ENCODE peak calls at places on chromosomes 1 and 21, in eight cellular contexts. L is HCT116, Q is psoas muscle, D is spleen, E is pancreas, V is fibroblast of villous mesenchyme, F is lung, T is NB4. J is an unnamed sample.

GRCh38 chr1:217569021-217569420 is 61.9 kb downstream of the GPATCH2 start:
- DNase-seq in L (no peak), Q (no peak), D (no peak), E (no peak), V (peak; percentile 59), F (no peak), T (no peak), J (no peak)

GRCh38 chr1:26787706-26788514 is at the start of gene PIGV:
- DNase-seq in L (peak; percentile 55), Q (peak; percentile 94), D (peak; percentile 97), E (peak; percentile 83), V (peak; percentile 79), F (peak; percentile 84), T (peak; percentile 91), J (peak; percentile 81)

GRCh38 chr1:58398714-58399113 is 147.8 kb downstream of the OMA1 start:
- DNase-seq in L (no peak), Q (no peak), D (no peak), E (no peak), V (no peak), F (no peak), T (peak; percentile 2), J (no peak)

GRCh38 chr1:44323952-44324351 is 31.1 kb downstream of the ERI3 start:
- DNase-seq in L (no peak), Q (no peak), D (no peak), E (no peak), V (no peak), F (no peak), T (no peak), J (no peak)

GRCh38 chr1:93080424-93080823 is 1.3 kb downstream of the MTF2 start:
- DNase-seq in L (peak; percentile 60), Q (no peak), D (no peak), E (no peak), V (peak; percentile 72), F (no peak), T (peak; percentile 75), J (peak; percentile 87)

GRCh38 chr1:92410706-92411105 is 76.0 kb downstream of the GFI1 start:
- DNase-seq in L (no peak), Q (no peak), D (no peak), E (no peak), V (no peak), F (no peak), T (peak; percentile 61), J (no peak)

GRCh38 chr1:234776256-234776874 is 166.4 kb upstream of the IRF2BP2 start:
- DNase-seq in L (no peak), Q (no peak), D (peak; percentile 82), E (no peak), V (no peak), F (no peak), T (peak; percentile 31), J (no peak)

GRCh38 chr1:1211541-1212511 is 2.1 kb downstream of the TNFRSF4 start:
- DNase-seq in L (no peak), Q (peak; percentile 44), D (peak; percentile 73), E (no peak), V (no peak), F (no peak), T (peak; percentile 20), J (no peak)

GRCh38 chr1:1173793-1174415 is at the start of gene TTLL10:
- DNase-seq in L (no peak), Q (peak; percentile 53), D (peak; percentile 82), E (no peak), V (no peak), F (no peak), T (no peak), J (no peak)

GRCh38 chr1:27161594-27161993 is 6.7 kb upstream of the SLC9A1 start:
- DNase-seq in L (no peak), Q (no peak), D (no peak), E (no peak), V (no peak), F (no peak), T (no peak), J (no peak)

GRCh38 chr21:44771896-44772525 is 29.6 kb downstream of the UBE2G2 start:
- DNase-seq in L (no peak), Q (no peak), D (no peak), E (no peak), V (no peak), F (no peak), T (no peak), J (no peak)

GRCh38 chr21:35529141-35529863 is 480.2 kb upstream of the RUNX1 start:
- DNase-seq in L (no peak), Q (no peak), D (no peak), E (no peak), V (peak; percentile 59), F (no peak), T (peak; percentile 45), J (peak; percentile 48)

GRCh38 chr1:119827010-119827409 is 15.8 kb upstream of the REG4 start:
- DNase-seq in L (no peak), Q (no peak), D (no peak), E (no peak), V (no peak), F (peak; percentile 11), T (peak; percentile 23), J (no peak)

DNA sequence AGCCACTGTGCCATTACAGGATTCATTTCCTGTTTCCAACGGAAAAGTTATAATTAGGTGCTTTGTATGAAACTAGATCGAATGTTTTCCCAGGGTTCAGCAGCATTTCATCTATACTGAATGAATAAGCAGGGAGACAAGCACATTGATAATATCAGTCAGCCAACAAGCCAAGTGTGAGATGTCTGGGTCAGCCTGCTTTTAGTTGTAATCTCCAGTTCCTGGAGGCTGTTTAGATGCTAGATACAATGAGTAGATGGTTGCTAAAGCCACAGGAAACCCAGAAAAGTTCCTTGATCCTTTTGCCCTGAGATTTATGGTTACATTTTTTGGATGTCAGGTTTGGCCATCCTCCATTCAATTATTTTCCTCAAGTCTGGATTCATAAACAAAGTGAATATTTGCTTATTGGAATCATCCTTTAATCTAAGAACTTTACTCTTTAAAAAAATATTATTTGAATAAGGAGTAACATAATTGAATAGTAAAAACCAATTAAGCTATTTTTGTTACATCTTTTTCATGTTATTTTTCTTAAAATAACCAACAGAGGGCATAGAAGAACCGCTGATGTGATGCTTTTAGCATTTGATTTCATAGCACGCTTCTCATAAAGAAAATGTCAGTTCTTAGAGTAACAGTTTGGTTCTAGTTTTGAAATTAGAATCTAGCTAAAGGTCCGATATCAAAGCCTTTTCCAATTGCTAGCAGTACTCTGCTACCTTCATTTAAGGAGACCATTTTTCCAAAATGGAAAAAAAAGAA is 76.6 kb downstream of the HSPA13 start:
- DNase-seq in L (no peak), Q (no peak), D (no peak), E (no peak), V (peak; percentile 6), F (no peak), T (peak; percentile 28), J (peak; percentile 37)
- TF ChIP-seq CTCF in L (no peak), Q (peak; percentile 16), D (no peak), E (no peak), V (no peak), F (no peak), T (no peak), J (peak; percentile 23)

GRCh38 chr1:161226320-161226711 is 456 bp downstream of the TOMM40L start:
- DNase-seq in L (no peak), Q (peak; percentile 54), D (peak; percentile 79), E (no peak), V (no peak), F (no peak), T (peak; percentile 27), J (no peak)

GRCh38 chr1:161225534-161226319 is at the start of gene TOMM40L:
- DNase-seq in L (peak; percentile 99), Q (peak; percentile 95), D (peak; percentile 94), E (peak; percentile 89), V (peak; percentile 100), F (peak; percentile 89), T (peak; percentile 99), J (peak; percentile 100)

GRCh38 chr1:161226759-161227158 is 899 bp downstream of the TOMM40L start:
- DNase-seq in L (no peak), Q (no peak), D (no peak), E (no peak), V (no peak), F (no peak), T (no peak), J (no peak)

GRCh38 chr1:161228032-161228431 is 2.2 kb downstream of the TOMM40L start:
- DNase-seq in L (no peak), Q (no peak), D (no peak), E (no peak), V (no peak), F (no peak), T (no peak), J (no peak)

GRCh38 chr1:161227196-161227871 is 1.5 kb downstream of the TOMM40L start:
- DNase-seq in L (peak; percentile 50), Q (peak; percentile 92), D (peak; percentile 94), E (peak; percentile 83), V (peak; percentile 77), F (peak; percentile 86), T (peak; percentile 87), J (peak; percentile 83)
- H3K4me3 ChIP-seq in L (peak overlapping the region; percentile 72), Q (peak overlapping the region; percentile 85), D (peak overlapping the region; percentile 93), E (peak overlapping the region; percentile 26), V (no peak overlapping the region), F (no peak overlapping the region), T (peak overlapping the region; percentile 93), J (peak overlapping the region; percentile 98)

DNA sequence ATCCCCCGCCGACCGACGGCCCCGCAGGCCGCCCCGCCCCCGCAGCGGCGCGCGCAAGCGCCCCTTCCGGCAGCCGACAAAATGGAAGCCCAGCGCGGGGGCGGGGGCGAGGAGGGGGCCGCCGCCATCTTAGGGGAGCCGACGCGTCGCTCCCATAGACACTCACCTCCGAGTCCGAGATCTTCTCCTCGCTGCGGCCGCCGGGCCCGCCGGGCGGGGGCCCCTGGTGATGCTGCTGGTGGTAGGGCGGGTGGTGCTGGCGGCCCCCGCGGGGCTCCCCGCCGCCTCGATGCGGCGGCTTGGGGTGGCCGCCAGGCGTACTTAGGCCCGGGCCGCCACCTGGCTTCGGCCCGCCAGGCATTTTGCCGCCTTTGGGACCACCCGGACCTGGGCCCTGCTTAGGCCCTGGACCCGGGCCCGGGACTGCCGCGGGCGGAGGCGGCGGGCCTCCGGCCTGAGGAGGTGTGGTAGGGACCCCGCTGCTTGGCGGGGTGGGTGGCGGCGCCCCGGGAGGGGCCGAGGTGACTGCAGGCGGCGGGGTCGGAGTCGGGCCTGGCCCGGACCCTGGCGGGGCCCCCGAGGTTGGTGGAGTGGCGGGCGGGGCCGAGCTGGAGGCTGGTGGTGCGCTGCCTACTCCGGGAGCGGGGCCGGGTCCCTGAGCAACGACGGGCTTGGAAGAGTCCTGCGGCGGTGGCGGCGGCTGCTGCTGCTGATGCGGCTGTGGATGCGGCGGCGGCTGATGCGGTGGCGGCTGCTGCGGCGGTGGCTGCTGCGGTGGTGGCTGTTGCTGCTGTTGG is 691 bp downstream of the SFPQ start:
- DNase-seq in L (no peak), Q (peak; percentile 94), D (peak; percentile 97), E (peak; percentile 83), V (peak; percentile 82), F (peak; percentile 88), T (peak; percentile 89), J (peak; percentile 77)
- TF ChIP-seq CTCF in L (no peak), Q (peak; percentile 17), D (peak; percentile 22), E (no peak), V (peak; percentile 3), F (no peak), T (no peak), J (no peak)

DNA sequence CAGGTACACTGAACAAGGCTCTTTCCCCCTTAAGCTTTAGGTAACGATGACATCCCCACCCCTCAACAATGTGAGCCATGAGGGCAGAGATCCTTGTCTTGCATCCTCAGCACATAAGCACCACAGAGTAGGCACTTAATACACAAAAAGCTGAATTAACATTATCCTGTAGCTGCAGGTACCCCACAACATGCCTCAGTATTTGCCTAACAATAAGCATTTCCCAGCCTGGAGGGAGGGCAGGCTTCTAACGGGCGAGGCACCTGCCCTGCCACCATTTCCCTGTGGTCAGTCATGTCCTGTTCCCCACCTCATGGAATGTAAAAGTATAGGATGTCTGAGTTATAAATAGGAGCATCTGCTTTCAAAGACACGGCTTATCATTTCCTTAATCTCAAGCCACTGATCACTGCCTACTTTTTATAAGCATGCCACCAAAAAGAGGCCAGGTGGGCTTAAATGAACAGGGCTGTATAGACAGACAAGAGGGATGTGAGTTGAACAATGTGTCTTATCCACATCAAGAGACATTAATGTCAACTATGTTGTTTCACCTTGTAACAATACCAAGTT is 3.4 kb downstream of the CAPZB start:
- DNase-seq in L (no peak), Q (no peak), D (no peak), E (no peak), V (no peak), F (no peak), T (no peak), J (no peak)
- H3K4me3 ChIP-seq in L (no peak overlapping the region), Q (peak overlapping the region; percentile 74), D (peak overlapping the region; percentile 83), E (no peak overlapping the region), V (peak overlapping the region; percentile 33), F (no peak overlapping the region), T (no peak overlapping the region), J (no peak overlapping the region)